ENCODE peak calls at places on chromosomes 3 and 15, in six cellular contexts. L is uterus, E is fibroblast of mammary gland, R is anterior cingulate cortex, A is WERI-Rb-1, N is foreskin fibroblast. O is an unnamed sample.

GRCh38 chr3:51722362-51722761 is 15.5 kb downstream of the GRM2 start:
- DNase-seq in L (no peak), E (no peak), R (no peak), A (no peak), N (no peak), O (no peak)

GRCh38 chr15:47885921-47886320 is 168.6 kb downstream of the SEMA6D start:
- DNase-seq in L (no peak), E (peak), R (no peak), A (no peak), N (no peak), O (peak)

GRCh38 chr15:90618330-90619136 is 88.8 kb downstream of the CRTC3 start:
- DNase-seq in L (no peak), E (peak), R (no peak), A (no peak), N (no peak), O (no peak)

GRCh38 chr3:62103531-62103930 is 269.8 kb downstream of the FEZF2 start:
- DNase-seq in L (no peak), E (no peak), R (no peak), A (no peak), N (no peak), O (no peak)

GRCh38 chr3:189947948-189948723 is 172.6 kb downstream of the P3H2 start:
- DNase-seq in L (no peak), E (peak), R (no peak), A (no peak), N (peak), O (peak)

GRCh38 chr15:66241301-66241700 is 12.2 kb downstream of the MEGF11 start:
- DNase-seq in L (no peak), E (no peak), R (no peak), A (no peak), N (no peak), O (no peak)

GRCh38 chr15:92151741-92152140 is 241.9 kb upstream of the ST8SIA2 start:
- DNase-seq in L (no peak), E (no peak), R (no peak), A (no peak), N (no peak), O (no peak)

GRCh38 chr3:170357920-170358854 is 672 bp downstream of the SKIL start:
- DNase-seq in L (peak), E (peak), R (peak), A (peak), N (peak), O (peak)

GRCh38 chr3:172332256-172333041 is 115.8 kb downstream of the GHSR start:
- DNase-seq in L (peak), E (peak), R (peak), A (peak), N (peak), O (peak)

GRCh38 chr3:157029365-157029790 is 130.6 kb downstream of the CCNL1 start:
- DNase-seq in L (no peak), E (no peak), R (no peak), A (no peak), N (no peak), O (no peak)

GRCh38 chr3:72185549-72186484 is 400.9 kb upstream of the PROK2 start:
- DNase-seq in L (no peak), E (peak), R (no peak), A (no peak), N (peak), O (peak)

GRCh38 chr3:76954412-76954811 is 85.5 kb upstream of the ROBO2 start:
- DNase-seq in L (no peak), E (no peak), R (no peak), A (no peak), N (no peak), O (no peak)

GRCh38 chr15:94670436-94671034 is 439.2 kb downstream of the MCTP2 start:
- DNase-seq in L (no peak), E (peak), R (no peak), A (no peak), N (peak), O (peak)

GRCh38 chr3:196499061-196499460 is 4.5 kb downstream of the RNF168 start:
- DNase-seq in L (no peak), E (peak), R (no peak), A (no peak), N (peak), O (no peak)

GRCh38 chr3:38039899-38040261 is 872 bp downstream of the DLEC1 start:
- DNase-seq in L (peak), E (peak), R (peak), A (no peak), N (peak), O (peak)

GRCh38 chr15:88727439-88727838 is 75.8 kb upstream of the ACAN start:
- DNase-seq in L (no peak), E (no peak), R (no peak), A (no peak), N (no peak), O (no peak)

GRCh38 chr3:67853520-67853919 is 199.1 kb upstream of the SUCLG2 start:
- DNase-seq in L (no peak), E (no peak), R (no peak), A (no peak), N (no peak), O (no peak)

GRCh38 chr15:44194397-44195150 is 497 bp downstream of the FRMD5 start:
- DNase-seq in L (no peak), E (peak), R (peak), A (peak), N (peak), O (peak)

GRCh38 chr3:121436641-121437040 is 109.1 kb downstream of the POLQ start:
- DNase-seq in L (no peak), E (no peak), R (no peak), A (no peak), N (no peak), O (no peak)

GRCh38 chr15:30962079-30962478 is 29.3 kb downstream of the MTMR10 start:
- DNase-seq in L (no peak), E (no peak), R (no peak), A (peak), N (no peak), O (no peak)

GRCh38 chr15:62444104-62445027 is 279.3 kb upstream of the C2CD4B start:
- DNase-seq in L (peak), E (peak), R (no peak), A (no peak), N (peak), O (peak)

GRCh38 chr3:32951410-32951811 is at the start of gene CCR4:
- DNase-seq in L (no peak), E (no peak), R (no peak), A (no peak), N (no peak), O (no peak)

GRCh38 chr3:134059680-134060560 is 30.2 kb upstream of the SLCO2A1 start:
- DNase-seq in L (no peak), E (peak), R (no peak), A (no peak), N (no peak), O (no peak)

GRCh38 chr15:86608461-86608860 is 528.8 kb downstream of the AGBL1 start:
- DNase-seq in L (no peak), E (no peak), R (peak), A (no peak), N (no peak), O (no peak)